ENCODE peak calls at places on chromosomes 13 and 19, in five cellular contexts. O, U, V, S and N are unnamed samples.

GRCh38 chr19:48968179-48968661 is 3.1 kb downstream of the FTL start:
- DNase-seq in V (no peak), S (no peak), U (no peak), O (no peak), N (no peak)

GRCh38 chr13:92807343-92807742 is 419.3 kb upstream of the GPC6 start:
- DNase-seq in O (no peak), U (no peak), V (no peak), S (no peak), N (no peak)

GRCh38 chr13:90950134-90950533 is 397.4 kb upstream of the MIR17HG start:
- DNase-seq in U (no peak), S (no peak), V (no peak), O (no peak), N (no peak)

GRCh38 chr19:55382522-55383054 is 1.5 kb downstream of the TMEM238 start:
- DNase-seq in S (no peak), O (no peak), U (no peak), V (no peak), N (no peak)

GRCh38 chr13:46126552-46127171 is 21.8 kb upstream of the CPB2 start:
- DNase-seq in U (peak), V (peak), S (peak), O (peak), N (peak)

GRCh38 chr19:41930926-41931592 is 2.8 kb upstream of the ERFL start:
- DNase-seq in O (no peak), U (no peak), S (no peak), V (peak), N (peak)

GRCh38 chr19:41883463-41883820 is 458 bp downstream of the ARHGEF1 start:
- DNase-seq in O (no peak), S (no peak), U (no peak), V (peak), N (no peak)

GRCh38 chr19:10219678-10220077 is 11.5 kb downstream of the S1PR2 start:
- DNase-seq in O (no peak), S (no peak), U (no peak), V (peak), N (no peak)

GRCh38 chr19:8097198-8097597 is 44.6 kb downstream of the CCL25 start:
- DNase-seq in S (no peak), O (no peak), U (no peak), V (no peak), N (peak)

DNA sequence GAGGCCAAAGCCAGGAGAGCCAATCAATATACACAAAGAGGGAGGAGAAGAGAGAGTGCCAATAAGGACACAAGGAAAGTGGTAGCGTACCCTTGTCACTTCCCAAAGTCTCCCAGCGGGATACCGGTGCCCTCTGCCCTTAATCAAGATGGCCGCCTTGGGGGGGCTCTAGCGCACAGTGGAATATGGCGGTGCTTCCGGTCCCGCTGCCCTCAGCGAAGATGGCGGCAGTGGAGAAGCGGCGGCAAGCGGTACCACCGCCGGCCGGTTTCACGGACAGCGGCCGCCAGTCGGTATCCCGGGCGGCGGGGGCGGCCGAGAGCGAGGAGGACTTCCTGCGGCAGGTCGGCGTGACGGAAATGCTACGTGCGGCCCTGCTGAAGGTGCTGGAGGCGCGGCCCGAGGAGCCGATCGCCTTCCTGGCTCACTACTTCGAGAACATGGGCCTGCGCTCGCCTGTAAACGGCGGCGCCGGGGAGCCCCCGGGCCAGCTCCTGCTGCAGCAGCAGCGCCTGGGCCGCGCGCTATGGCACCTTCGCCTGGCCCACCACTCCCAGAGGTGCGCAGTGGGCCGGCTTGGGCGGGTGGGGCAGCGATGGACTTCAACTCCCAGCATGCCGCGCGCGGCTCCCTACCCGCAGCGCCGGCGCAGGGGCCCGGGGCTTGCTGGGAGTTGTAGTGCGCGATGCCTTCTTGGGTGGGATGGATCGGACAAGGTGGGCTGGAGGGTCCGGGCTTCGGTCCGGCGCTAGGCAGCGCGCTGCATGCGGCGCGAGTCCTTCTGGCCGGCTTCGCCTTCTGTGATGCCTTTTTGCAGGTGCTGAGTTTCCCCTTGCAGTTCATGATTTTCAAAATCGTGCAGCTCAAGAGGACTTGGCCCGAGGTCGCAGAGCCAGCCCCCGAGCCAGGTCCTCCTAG is at the start of gene TPGS1:
- DNase-seq in S (no peak), V (peak), O (peak), U (peak), N (peak)
- TF ChIP-seq CTCF in S (no peak), V (no peak), O (no peak), U (no peak), N (no peak)

GRCh38 chr13:49441312-49441711 is 2.6 kb downstream of the CAB39L start:
- DNase-seq in S (no peak), V (no peak), O (no peak), U (no peak), N (no peak)

GRCh38 chr13:49439609-49440008 is 4.3 kb downstream of the CAB39L start:
- DNase-seq in S (no peak), O (no peak), U (no peak), V (no peak), N (no peak)

GRCh38 chr13:49437705-49438104 is 6.2 kb downstream of the CAB39L start:
- DNase-seq in S (no peak), V (no peak), U (no peak), O (no peak), N (no peak)

GRCh38 chr13:49435992-49436391 is 7.9 kb downstream of the CAB39L start:
- DNase-seq in O (no peak), S (no peak), V (no peak), U (no peak), N (no peak)

GRCh38 chr13:49436890-49437289 is 7.0 kb downstream of the CAB39L start:
- DNase-seq in S (no peak), V (no peak), U (peak), O (no peak), N (no peak)
- TF ChIP-seq CTCF in S (no peak), V (no peak), U (no peak), O (no peak), N (no peak)

GRCh38 chr19:45147835-45148676 is 12.7 kb downstream of the NKPD1 start:
- DNase-seq in S (no peak), V (peak), U (no peak), O (no peak), N (no peak)
- TF ChIP-seq CTCF in S (no peak), V (peak), U (no peak), O (no peak), N (no peak)

DNA sequence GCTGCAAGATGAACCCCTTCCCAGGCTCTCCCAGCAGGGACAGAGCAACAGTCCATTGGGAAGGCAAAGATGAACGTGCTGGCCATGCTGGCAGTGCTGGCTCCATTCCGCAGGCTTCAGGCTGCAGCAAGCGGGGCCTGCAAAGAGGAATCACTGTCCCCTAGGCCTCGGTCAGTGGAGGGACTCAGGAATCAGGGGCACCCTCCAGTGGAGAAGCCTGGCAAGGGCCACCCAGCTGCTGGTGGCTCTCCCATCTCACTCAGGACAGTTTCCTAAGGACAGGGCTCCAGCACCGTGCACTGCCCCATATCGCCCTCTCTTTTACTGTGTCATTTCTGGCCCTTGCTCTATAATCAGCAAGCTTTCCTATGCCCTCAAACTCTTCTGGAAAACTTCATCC is 498.6 kb downstream of the EFNB2 start:
- DNase-seq in S (no peak), O (no peak), U (no peak), V (peak), N (no peak)
- TF ChIP-seq CTCF in S (no peak), O (no peak), U (no peak), V (peak), N (no peak)

GRCh38 chr19:39974377-39975155 is 3.6 kb downstream of the PSMC4 start:
- DNase-seq in U (no peak), O (no peak), V (no peak), S (no peak), N (no peak)
- TF ChIP-seq CTCF in U (no peak), O (no peak), V (no peak), S (no peak), N (no peak)

GRCh38 chr19:4583961-4584669 is 24.6 kb upstream of the SEMA6B start:
- DNase-seq in O (no peak), U (no peak), S (peak), V (peak), N (peak)
- TF ChIP-seq CTCF in O (no peak), U (no peak), S (no peak), V (no peak), N (no peak)

GRCh38 chr13:106922384-106922783 is 354.4 kb upstream of the ARGLU1 start:
- DNase-seq in U (no peak), V (no peak), O (no peak), S (no peak), N (no peak)
- TF ChIP-seq CTCF in U (no peak), V (no peak), O (no peak), S (no peak), N (no peak)

DNA sequence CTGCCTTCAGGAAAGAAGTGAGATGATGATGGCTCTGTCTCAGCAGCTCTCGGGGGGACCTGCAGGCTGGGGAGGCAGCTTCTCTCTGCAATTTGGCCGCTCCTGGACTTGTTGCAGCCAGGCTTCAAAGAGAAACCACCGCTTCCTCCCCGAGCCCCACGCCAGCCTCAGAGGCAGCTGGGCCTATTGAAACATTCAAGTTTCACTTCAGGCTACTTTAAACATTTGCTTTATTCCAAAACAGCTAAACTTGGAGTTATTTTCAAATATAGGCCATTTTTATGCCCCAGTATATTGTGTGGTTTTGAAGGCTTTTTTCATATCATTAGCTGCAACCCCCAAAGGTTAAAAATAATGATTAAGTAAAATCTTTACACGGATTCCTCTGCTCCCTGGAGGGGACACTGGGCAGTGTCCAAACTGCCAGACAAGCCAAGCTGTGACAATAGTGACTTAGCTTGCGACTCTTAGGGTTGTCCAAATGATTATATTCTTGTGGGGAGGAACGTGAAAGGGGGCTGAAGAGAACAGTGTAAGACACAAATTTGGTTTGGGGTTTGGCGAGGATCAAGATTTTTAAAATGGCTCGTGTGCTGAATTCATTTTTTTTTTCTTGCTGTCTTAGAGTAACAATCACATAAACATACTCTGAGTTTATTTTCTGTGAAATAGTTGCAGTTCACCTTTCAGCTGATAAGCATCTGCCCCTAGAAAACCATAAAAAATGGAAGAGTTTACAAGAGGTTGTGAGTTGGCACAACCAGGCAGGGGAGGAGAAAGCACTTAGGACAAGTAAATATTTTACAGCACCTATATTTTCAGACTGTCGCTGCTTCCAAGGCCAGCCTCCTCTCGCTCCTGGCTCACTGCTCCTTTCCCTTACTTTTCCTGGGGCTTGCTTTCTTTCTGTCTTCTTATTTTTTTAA is 330.6 kb downstream of the DLEU7 start:
- DNase-seq in S (peak), O (no peak), U (peak), V (peak), N (no peak)
- TF ChIP-seq CTCF in S (no peak), O (no peak), U (peak), V (peak), N (no peak)

GRCh38 chr19:37885392-37885791 is 21.0 kb downstream of the WDR87 start:
- DNase-seq in O (no peak), U (no peak), V (no peak), S (no peak), N (no peak)
- TF ChIP-seq CTCF in O (peak), U (no peak), V (no peak), S (no peak), N (no peak)